ENCODE peak calls at places on chromosomes 5 and 9, in six cellular contexts. H is dorsolateral prefrontal cortex, C is psoas muscle, K is cardiac muscle cell, B is right lobe of liver, J is left ventricle myocardium inferior. A is an unnamed sample.

GRCh38 chr9:137764171-137764671 is 113.4 kb upstream of the CACNA1B start:
- DNase-seq in H (no peak), C (no peak), K (no peak), B (no peak), J (no peak), A (no peak)

GRCh38 chr5:93579561-93580386 is 1.2 kb downstream of the NR2F1-AS1 start:
- DNase-seq in H (no peak), C (peak), K (no peak), B (no peak), J (no peak), A (peak)

GRCh38 chr9:124206391-124206790 is 51.4 kb upstream of the NEK6 start:
- DNase-seq in H (no peak), C (no peak), K (no peak), B (no peak), J (no peak), A (no peak)

GRCh38 chr5:169013846-169014245 is 287.1 kb downstream of the SLIT3 start:
- DNase-seq in H (no peak), C (no peak), K (no peak), B (no peak), J (no peak), A (no peak)

GRCh38 chr9:134995792-134996120 is 78.0 kb upstream of the FCN1 start:
- DNase-seq in H (no peak), C (no peak), K (no peak), B (no peak), J (no peak), A (no peak)

GRCh38 chr5:124783794-124784193 is 37.4 kb upstream of the ZNF608 start:
- DNase-seq in H (no peak), C (no peak), K (no peak), B (no peak), J (no peak), A (no peak)

GRCh38 chr9:94714494-94714893 is 12.0 kb upstream of the AOPEP start:
- DNase-seq in H (no peak), C (no peak), K (no peak), B (no peak), J (no peak), A (no peak)

GRCh38 chr5:170627271-170627670 is 123.5 kb downstream of the KCNIP1 start:
- DNase-seq in H (no peak), C (no peak), K (no peak), B (no peak), J (no peak), A (no peak)

GRCh38 chr9:137241490-137242328 is 622 bp downstream of the TUBB4B start:
- DNase-seq in H (no peak), C (peak), K (peak), B (peak), J (peak), A (peak)

GRCh38 chr5:138952962-138953361 is 77.8 kb upstream of the LRRTM2 start:
- DNase-seq in H (peak), C (no peak), K (no peak), B (no peak), J (no peak), A (peak)

GRCh38 chr5:98214240-98215051 is 559.0 kb upstream of the RGMB start:
- DNase-seq in H (no peak), C (peak), K (no peak), B (no peak), J (peak), A (no peak)

GRCh38 chr5:61624966-61625681 is 293.1 kb downstream of the ZSWIM6 start:
- DNase-seq in H (no peak), C (no peak), K (no peak), B (no peak), J (no peak), A (no peak)

DNA sequence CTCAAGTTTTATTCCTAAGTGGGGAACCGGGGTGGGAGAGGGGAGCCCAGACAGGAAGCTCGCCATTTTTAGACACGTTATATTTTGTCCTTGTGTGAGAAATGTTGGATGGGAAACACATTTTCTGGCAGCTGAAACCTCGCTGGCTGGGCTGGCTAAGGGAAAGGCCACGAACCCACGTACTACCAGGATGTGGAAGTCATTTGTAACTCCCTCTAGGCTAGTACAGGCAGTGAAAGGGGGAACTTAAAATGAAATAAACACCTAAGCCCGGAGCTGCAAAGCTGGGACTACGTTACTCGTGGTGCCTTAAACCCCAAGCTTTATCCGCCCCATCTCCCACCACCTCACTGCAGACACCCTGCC is 42.5 kb downstream of the TMEM174 start:
- DNase-seq in H (no peak), C (no peak), K (no peak), B (no peak), J (no peak), A (no peak)
- H3K27ac ChIP-seq in H (no peak), C (no peak), K (no peak), B (no peak), J (no peak), A (no peak)

GRCh38 chr5:148091991-148092964 is 28.5 kb downstream of the SPINK5 start:
- DNase-seq in H (no peak), C (no peak), K (no peak), B (no peak), J (no peak), A (no peak)
- H3K4me3 ChIP-seq in H (no peak), C (no peak), K (no peak), B (no peak), J (no peak), A (no peak)

GRCh38 chr5:38467353-38468040 is 88.9 kb downstream of the LIFR start:
- DNase-seq in H (peak), C (peak), K (no peak), B (no peak), J (peak), A (peak)
- H3K27ac ChIP-seq in H (peak), C (peak), K (no peak), B (peak), J (peak), A (peak)

GRCh38 chr5:43037929-43038510 is 2.1 kb downstream of the ANXA2R start:
- DNase-seq in H (no peak), C (no peak), K (no peak), B (no peak), J (no peak), A (no peak)
- H3K4me3 ChIP-seq in H (peak), C (peak), K (no peak), B (peak), J (peak), A (peak)

GRCh38 chr5:14217587-14217986 is 74.4 kb downstream of the TRIO start:
- DNase-seq in H (no peak), C (no peak), K (no peak), B (peak), J (peak), A (no peak)

GRCh38 chr5:14218897-14219573 is 75.9 kb downstream of the TRIO start:
- DNase-seq in H (no peak), C (no peak), K (no peak), B (no peak), J (no peak), A (no peak)

GRCh38 chr5:14219800-14220512 is 76.8 kb downstream of the TRIO start:
- DNase-seq in H (no peak), C (no peak), K (no peak), B (no peak), J (no peak), A (no peak)

GRCh38 chr5:14218011-14218410 is 74.9 kb downstream of the TRIO start:
- DNase-seq in H (no peak), C (no peak), K (peak), B (no peak), J (no peak), A (no peak)

GRCh38 chr5:14218480-14218879 is 75.3 kb downstream of the TRIO start:
- DNase-seq in H (no peak), C (no peak), K (no peak), B (no peak), J (no peak), A (no peak)
- H3K27ac ChIP-seq in H (peak), C (peak), K (peak), B (peak), J (peak), A (peak)

DNA sequence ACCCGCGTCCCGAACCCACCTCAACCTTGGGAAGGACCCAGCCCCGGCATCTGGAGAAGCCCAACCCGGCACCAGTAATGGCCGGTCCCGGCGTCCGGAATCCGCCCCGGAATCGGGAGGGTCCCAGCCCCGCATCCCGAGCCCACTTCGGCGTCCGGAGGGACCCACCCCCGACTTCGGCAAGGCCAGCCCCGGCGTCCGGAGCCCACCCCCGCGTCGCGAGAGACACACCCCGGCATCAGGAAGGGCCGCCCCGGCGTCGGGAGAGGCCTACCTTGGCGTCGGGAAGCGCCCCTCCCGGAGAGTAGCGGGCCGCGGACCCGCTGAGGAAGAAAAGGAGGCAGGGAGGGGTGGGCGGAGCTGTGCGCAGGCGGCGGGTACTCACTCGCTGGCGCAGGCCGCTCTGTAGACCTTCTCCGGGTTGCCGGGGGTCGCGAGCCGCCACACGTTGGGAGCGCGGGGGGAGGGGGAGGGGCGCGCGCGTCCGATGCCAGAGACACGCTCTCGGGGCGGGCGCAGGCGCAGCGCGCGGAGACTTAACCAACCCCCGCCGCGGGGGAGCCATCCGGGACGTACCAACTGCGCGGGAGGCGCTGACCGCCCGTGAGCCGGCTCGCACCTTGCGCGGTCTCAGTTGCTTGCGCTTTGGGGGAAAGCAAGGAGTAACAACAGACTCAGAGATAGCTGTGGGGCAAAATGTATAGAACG is at the start of gene UIMC1:
- DNase-seq in H (peak), C (peak), K (peak), B (peak), J (peak), A (peak)
- H3K4me3 ChIP-seq in H (peak), C (peak), K (peak), B (peak), J (peak), A (peak)

DNA sequence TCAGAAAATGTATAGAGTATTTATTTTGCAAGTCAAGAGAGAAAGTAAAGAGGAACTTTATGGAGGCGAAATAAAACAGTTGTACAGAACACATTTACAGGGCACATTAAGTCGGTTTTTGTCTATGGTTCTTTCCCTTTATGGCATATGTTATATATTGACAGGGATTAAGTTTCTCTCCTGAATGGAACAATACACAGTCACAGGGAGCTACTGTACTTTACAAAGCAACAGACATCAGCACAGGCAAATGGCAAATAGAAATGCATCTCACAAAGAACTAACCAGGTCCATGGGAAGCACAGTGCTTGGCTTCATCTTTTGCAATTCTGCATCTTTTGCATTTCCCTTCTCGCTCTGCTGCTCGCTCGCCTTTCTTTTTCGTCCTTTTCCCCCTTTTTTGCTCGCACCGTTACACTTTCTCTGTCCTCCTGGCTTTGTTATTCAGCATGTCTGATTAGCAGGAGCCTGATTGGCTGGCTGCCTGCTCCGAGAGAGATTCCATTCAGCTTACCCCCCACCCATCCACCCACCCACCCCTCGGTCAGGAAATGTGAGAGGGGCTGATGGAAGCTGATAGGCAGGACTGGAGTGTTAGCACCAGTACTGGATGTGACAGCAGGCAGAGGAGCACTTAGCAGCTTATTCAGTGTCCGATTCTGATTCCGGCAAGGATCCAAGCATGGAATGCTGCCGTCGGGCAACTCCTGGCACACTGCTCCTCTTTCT is at the start of gene ADAMTSL1:
- DNase-seq in H (peak), C (peak), K (peak), B (peak), J (peak), A (peak)
- H3K27ac ChIP-seq in H (no peak), C (no peak), K (peak), B (no peak), J (no peak), A (no peak)

A was measured in right cardiac atrium.